ENCODE peak calls at places on chromosomes 6 and 20, in nine cellular contexts. X is activated T-cell treated with anti-CD3 and anti-CD28 coated beads for 1 hour; U is anterior cingulate cortex; V is left cardiac atrium; I is stimulated activated CD8-positive, alpha-beta memory T cell treated with anti-CD3 and anti-CD28 coated beads, Interleukin-7, amount 100 ng/mL, for 1 hour; H is stimulated activated CD4-positive, alpha-beta T cell treated with anti-CD3 and anti-CD28 coated beads, Interleukin-1b, Interleukin-23, amount 100 ng/mL, for 4 hours; Q is PC-9; A is SHP77; G is KBM-7. T is an unnamed sample.

GRCh38 chr6:89734526-89734925 is 85.1 kb downstream of the MDN1 start:
- DNase-seq in X (no peak), U (no peak), V (no peak), I (no peak), H (no peak), Q (no peak), A (no peak), G (no peak), T (no peak)

GRCh38 chr20:59933849-59934585 is 580 bp upstream of the SYCP2 start:
- DNase-seq in X (peak), U (peak), V (peak), I (peak), H (peak), Q (peak), A (peak), G (peak), T (peak)

GRCh38 chr20:51382986-51383821 is 159.3 kb downstream of the NFATC2 start:
- DNase-seq in X (no peak), U (no peak), V (no peak), I (no peak), H (no peak), Q (no peak), A (peak), G (no peak), T (no peak)

GRCh38 chr20:30281584-30282197 is 975.8 kb upstream of the DEFB115 start:
- DNase-seq in X (no peak), U (no peak), V (no peak), I (no peak), H (no peak), Q (no peak), A (no peak), G (no peak), T (no peak)

GRCh38 chr20:955656-956055 is 39.5 kb upstream of the ANGPT4 start:
- DNase-seq in X (no peak), U (no peak), V (no peak), I (no peak), H (no peak), Q (no peak), A (no peak), G (no peak), T (no peak)

GRCh38 chr20:51346686-51347485 is 195.6 kb downstream of the NFATC2 start:
- DNase-seq in X (no peak), U (no peak), V (no peak), I (no peak), H (no peak), Q (no peak), A (no peak), G (no peak), T (no peak)

GRCh38 chr20:40470313-40471260 is 218.4 kb downstream of the MAFB start:
- DNase-seq in X (no peak), U (no peak), V (peak), I (no peak), H (no peak), Q (no peak), A (no peak), G (no peak), T (no peak)

GRCh38 chr6:140893432-140893831 is 1239.3 kb upstream of the GJE1 start:
- DNase-seq in X (no peak), U (no peak), V (no peak), I (no peak), H (no peak), Q (no peak), A (no peak), G (no peak), T (no peak)

GRCh38 chr20:41094656-41095055 is 42.7 kb upstream of the PLCG1 start:
- DNase-seq in X (no peak), U (no peak), V (no peak), I (no peak), H (no peak), Q (no peak), A (no peak), G (no peak), T (no peak)

GRCh38 chr6:18323935-18324707 is 59.8 kb upstream of the DEK start:
- DNase-seq in X (no peak), U (no peak), V (no peak), I (no peak), H (no peak), Q (peak), A (peak), G (peak), T (no peak)

GRCh38 chr6:113858067-113858604 is 991 bp downstream of the MARCKS start:
- DNase-seq in X (no peak), U (peak), V (peak), I (no peak), H (no peak), Q (peak), A (peak), G (no peak), T (no peak)

GRCh38 chr20:36519944-36520343 is 21.4 kb upstream of the MYL9 start:
- DNase-seq in X (no peak), U (no peak), V (no peak), I (no peak), H (no peak), Q (no peak), A (no peak), G (no peak), T (no peak)

GRCh38 chr20:31966991-31967655 is 828 bp upstream of the XKR7 start:
- DNase-seq in X (no peak), U (no peak), V (no peak), I (no peak), H (no peak), Q (no peak), A (peak), G (peak), T (no peak)

GRCh38 chr6:133503330-133503729 is 262.2 kb downstream of the EYA4 start:
- DNase-seq in X (no peak), U (no peak), V (no peak), I (no peak), H (no peak), Q (no peak), A (no peak), G (no peak), T (no peak)

GRCh38 chr20:8505817-8506216 is 373.8 kb downstream of the PLCB1 start:
- DNase-seq in X (no peak), U (no peak), V (no peak), I (no peak), H (no peak), Q (no peak), A (no peak), G (peak), T (no peak)

GRCh38 chr6:12507641-12508040 is 208.9 kb upstream of the PHACTR1 start:
- DNase-seq in X (no peak), U (no peak), V (no peak), I (no peak), H (no peak), Q (no peak), A (no peak), G (no peak), T (no peak)

GRCh38 chr6:5167501-5167900 is 82.4 kb downstream of the PPP1R3G start:
- DNase-seq in X (no peak), U (no peak), V (no peak), I (no peak), H (no peak), Q (no peak), A (no peak), G (no peak), T (no peak)

GRCh38 chr6:136921521-136921935 is 573 bp upstream of the SLC35D3 start:
- DNase-seq in X (no peak), U (no peak), V (no peak), I (no peak), H (no peak), Q (no peak), A (peak), G (peak), T (no peak)

GRCh38 chr20:36631651-36632050 is 14.3 kb downstream of the SLA2 start:
- DNase-seq in X (no peak), U (no peak), V (no peak), I (no peak), H (no peak), Q (no peak), A (no peak), G (no peak), T (no peak)

GRCh38 chr6:154092336-154092962 is 53.4 kb downstream of the OPRM1 start:
- DNase-seq in X (no peak), U (no peak), V (no peak), I (no peak), H (no peak), Q (no peak), A (no peak), G (no peak), T (no peak)

GRCh38 chr20:36231331-36231730 is 4.9 kb upstream of the AAR2 start:
- DNase-seq in X (no peak), U (no peak), V (no peak), I (no peak), H (no peak), Q (no peak), A (no peak), G (no peak), T (no peak)

GRCh38 chr6:82877213-82878195 is 188.1 kb downstream of the UBE3D start:
- DNase-seq in X (no peak), U (no peak), V (no peak), I (no peak), H (no peak), Q (no peak), A (no peak), G (no peak), T (no peak)

GRCh38 chr20:63955281-63955845 is 853 bp downstream of the UCKL1 start:
- DNase-seq in X (no peak), U (no peak), V (peak), I (no peak), H (no peak), Q (peak), A (peak), G (peak), T (no peak)

GRCh38 chr6:2792330-2792729 is 27.1 kb downstream of the WRNIP1 start:
- DNase-seq in X (no peak), U (no peak), V (no peak), I (no peak), H (no peak), Q (no peak), A (no peak), G (no peak), T (no peak)

GRCh38 chr6:137832110-137832509 is 34.9 kb upstream of the TNFAIP3 start:
- DNase-seq in X (no peak), U (no peak), V (no peak), I (no peak), H (no peak), Q (no peak), A (no peak), G (no peak), T (no peak)

GRCh38 chr20:14604143-14604542 is 266.7 kb upstream of the FLRT3 start:
- DNase-seq in X (no peak), U (no peak), V (no peak), I (no peak), H (no peak), Q (no peak), A (no peak), G (no peak), T (no peak)

GRCh38 chr6:128952902-128953301 is 70.0 kb downstream of the LAMA2 start:
- DNase-seq in X (no peak), U (no peak), V (no peak), I (no peak), H (no peak), Q (no peak), A (no peak), G (no peak), T (no peak)

GRCh38 chr20:58892932-58893224 is 40.4 kb downstream of the GNAS start:
- DNase-seq in X (no peak), U (no peak), V (no peak), I (no peak), H (no peak), Q (no peak), A (no peak), G (no peak), T (no peak)

GRCh38 chr20:63280929-63281545 is 8.4 kb downstream of the ARFGAP1 start:
- DNase-seq in X (no peak), U (no peak), V (no peak), I (no peak), H (no peak), Q (no peak), A (no peak), G (no peak), T (no peak)